ENCODE peak calls at places on chromosome 5, in five cellular contexts. G is esophagus squamous epithelium; Y is CD8-positive, alpha-beta T cell; J is PC-3; K is AG04450. H is an unnamed sample.

GRCh38 chr5:174146556-174146955 is 101.0 kb downstream of the NSG2 start:
- DNase-seq in G (no peak), K (no peak), J (no peak), Y (no peak), H (no peak)

GRCh38 chr5:175593794-175594193 is 64.1 kb upstream of the HRH2 start:
- DNase-seq in Y (no peak), G (no peak), J (no peak), K (no peak), H (no peak)

GRCh38 chr5:43560128-43560527 is 3.3 kb upstream of the PAIP1 start:
- DNase-seq in K (no peak), Y (no peak), G (no peak), J (peak; percentile 23), H (no peak)

GRCh38 chr5:132203464-132203818 is 24.2 kb downstream of the P4HA2 start:
- DNase-seq in G (no peak), K (no peak), Y (no peak), J (no peak), H (no peak)

GRCh38 chr5:1724822-1725602 is 74.6 kb downstream of the MRPL36 start:
- DNase-seq in Y (no peak), J (no peak), K (no peak), G (no peak), H (no peak)

GRCh38 chr5:135262364-135262763 is 136.7 kb downstream of the MACROH2A1 start:
- DNase-seq in J (peak; percentile 28), G (no peak), Y (no peak), K (no peak), H (no peak)

GRCh38 chr5:97044057-97044456 is 98.4 kb downstream of the LIX1 start:
- DNase-seq in K (no peak), G (no peak), J (peak; percentile 49), Y (no peak), H (no peak)

GRCh38 chr5:79845448-79846197 is 145.4 kb downstream of the MTX3 start:
- DNase-seq in J (peak; percentile 25), K (peak; percentile 53), G (no peak), Y (no peak), H (no peak)

GRCh38 chr5:38660194-38660668 is 103.8 kb upstream of the LIFR start:
- DNase-seq in Y (no peak), J (peak; percentile 98), G (no peak), K (no peak), H (no peak)

GRCh38 chr5:82164957-82165698 is 113.0 kb downstream of the RPS23 start:
- DNase-seq in J (peak; percentile 55), Y (no peak), K (no peak), G (no peak), H (no peak)

GRCh38 chr5:135240283-135240633 is 158.8 kb downstream of the MACROH2A1 start:
- DNase-seq in Y (no peak), K (no peak), J (no peak), G (no peak), H (no peak)

GRCh38 chr5:34415559-34416198 is 240.4 kb upstream of the RAI14 start:
- DNase-seq in G (no peak), J (no peak), K (no peak), Y (no peak), H (no peak)

GRCh38 chr5:15574806-15575205 is 74.8 kb downstream of the FBXL7 start:
- DNase-seq in J (no peak), G (no peak), Y (no peak), K (no peak), H (no peak)

GRCh38 chr5:157821405-157821804 is 37.5 kb downstream of the CLINT1 start:
- DNase-seq in J (no peak), K (no peak), Y (no peak), G (no peak), H (no peak)

GRCh38 chr5:44002381-44002901 is 386.8 kb downstream of the FGF10 start:
- DNase-seq in K (no peak), J (peak; percentile 96), Y (no peak), G (no peak), H (no peak)

GRCh38 chr5:81187885-81188284 is 45.2 kb upstream of the CKMT2 start:
- DNase-seq in J (no peak), G (no peak), Y (no peak), K (no peak), H (no peak)

GRCh38 chr5:97575322-97575721 is 392.3 kb upstream of the RIOK2 start:
- DNase-seq in K (no peak), Y (no peak), G (no peak), J (no peak), H (no peak)

GRCh38 chr5:137921931-137922330 is 32.7 kb downstream of the PKD2L2 start:
- DNase-seq in J (peak; percentile 41), G (no peak), K (no peak), Y (no peak), H (no peak)

GRCh38 chr5:148970228-148970627 is 92.6 kb downstream of the SH3TC2 start:
- DNase-seq in K (no peak), G (no peak), J (peak; percentile 84), Y (no peak), H (no peak)

GRCh38 chr5:168165221-168165965 is 126.1 kb upstream of the WWC1 start:
- DNase-seq in K (no peak), Y (no peak), G (no peak), J (no peak), H (no peak)

GRCh38 chr5:90902681-90903386 is 344.2 kb downstream of the ADGRV1 start:
- DNase-seq in Y (no peak), G (no peak), K (no peak), J (no peak), H (no peak)

GRCh38 chr5:53478411-53479044 is 1.9 kb upstream of the FST start:
- DNase-seq in Y (no peak), J (peak; percentile 74), K (no peak), G (no peak), H (no peak)

GRCh38 chr5:96035796-96036195 is 74.1 kb upstream of the ELL2 start:
- DNase-seq in K (no peak), J (no peak), G (no peak), Y (no peak), H (no peak)

GRCh38 chr5:103562084-103562452 is 521 bp downstream of the NUDT12 start:
- DNase-seq in K (no peak), J (no peak), G (no peak), Y (no peak), H (no peak)

GRCh38 chr5:134934202-134934601 is 29.3 kb downstream of the PCBD2 start:
- DNase-seq in J (no peak), G (no peak), Y (no peak), K (no peak), H (no peak)

GRCh38 chr5:38948501-38948900 is 102.7 kb downstream of the OSMR start:
- DNase-seq in J (no peak), Y (no peak), G (no peak), K (peak; percentile 10), H (no peak)

GRCh38 chr5:73160239-73160671 is 12.7 kb upstream of the TMEM174 start:
- DNase-seq in Y (peak; percentile 15), K (no peak), G (no peak), J (peak; percentile 3), H (no peak)

GRCh38 chr5:153860482-153860881 is 178.2 kb downstream of the FAM114A2 start:
- DNase-seq in K (no peak), Y (no peak), J (no peak), G (no peak), H (no peak)

DNA sequence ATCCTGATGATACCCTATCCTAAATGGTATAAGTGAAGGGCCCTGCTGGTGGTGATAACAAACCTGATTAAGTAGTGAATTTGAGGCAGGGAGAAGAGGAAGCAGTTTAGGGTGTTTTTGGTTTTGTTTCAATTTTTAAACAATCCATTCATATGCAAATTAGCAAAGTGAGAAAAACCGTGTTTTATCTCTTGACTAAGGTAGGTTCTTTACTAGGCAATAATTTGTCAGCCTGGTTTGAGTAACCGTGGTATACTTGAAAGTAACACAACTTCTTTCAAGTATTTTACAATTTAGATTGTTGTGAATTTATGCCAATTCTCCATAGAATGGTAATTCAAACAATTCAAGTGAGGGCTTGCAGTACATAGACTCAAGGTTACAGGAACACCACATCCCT is 177.8 kb upstream of the CD180 start:
- DNase-seq in J (no peak), K (no peak), Y (no peak), G (no peak), H (no peak)
- H3K9me3 ChIP-seq in J (no peaks in the 10 kb centered on the region), K (no peaks in the 10 kb centered on the region), Y (no peaks in the 10 kb centered on the region), G (no peaks in the 10 kb centered on the region), H (no peaks in the 10 kb centered on the region)

GRCh38 chr5:160235731-160236130 is 6.4 kb downstream of the FABP6 start:
- DNase-seq in Y (no peak), J (no peak), K (no peak), G (no peak), H (no peak)

GRCh38 chr5:160233847-160234246 is 4.5 kb downstream of the FABP6 start:
- DNase-seq in J (no peak), Y (no peak), G (no peak), K (no peak), H (no peak)

GRCh38 chr5:160230686-160231527 is 1.6 kb downstream of the FABP6 start:
- DNase-seq in G (no peak), J (peak; percentile 93), K (no peak), Y (no peak), H (peak; percentile 31)

GRCh38 chr5:160231789-160232342 is 2.6 kb downstream of the FABP6 start:
- DNase-seq in K (no peak), Y (no peak), G (no peak), J (no peak), H (no peak)

DNA sequence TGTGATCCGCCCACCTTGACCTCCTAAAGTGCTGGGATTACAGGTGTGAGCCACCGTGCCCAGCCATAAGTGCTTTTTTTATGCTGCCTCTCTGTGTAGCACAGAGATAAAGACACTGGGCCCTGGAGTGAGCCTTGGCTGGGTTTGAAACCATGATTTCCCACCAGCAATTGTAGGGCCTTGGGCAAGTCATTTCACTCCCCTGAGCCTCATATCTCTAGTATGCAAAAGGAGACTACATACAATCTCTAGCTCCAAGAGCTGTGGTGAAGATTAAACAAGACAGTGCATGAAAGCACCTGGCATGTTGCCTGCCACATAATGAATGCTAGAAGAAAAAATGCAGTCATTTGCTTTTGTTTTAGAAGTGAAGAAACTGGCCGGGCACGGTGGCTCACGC is 3.9 kb downstream of the FABP6 start:
- DNase-seq in Y (no peak), K (no peak), J (no peak), G (no peak), H (no peak)
- H3K27ac ChIP-seq in Y (no peak overlapping the region), K (no peak overlapping the region), J (no peak overlapping the region), G (no peak overlapping the region), H (no peak overlapping the region)

GRCh38 chr5:125412561-125413535 is 666.4 kb upstream of the ZNF608 start:
- DNase-seq in G (no peak), K (peak; percentile 66), J (peak; percentile 56), Y (no peak), H (no peak)
- TF ChIP-seq CTCF in G (peak; percentile 51), K (peak; percentile 57), J (peak; percentile 50), Y (no peak), H (peak; percentile 23)

DNA sequence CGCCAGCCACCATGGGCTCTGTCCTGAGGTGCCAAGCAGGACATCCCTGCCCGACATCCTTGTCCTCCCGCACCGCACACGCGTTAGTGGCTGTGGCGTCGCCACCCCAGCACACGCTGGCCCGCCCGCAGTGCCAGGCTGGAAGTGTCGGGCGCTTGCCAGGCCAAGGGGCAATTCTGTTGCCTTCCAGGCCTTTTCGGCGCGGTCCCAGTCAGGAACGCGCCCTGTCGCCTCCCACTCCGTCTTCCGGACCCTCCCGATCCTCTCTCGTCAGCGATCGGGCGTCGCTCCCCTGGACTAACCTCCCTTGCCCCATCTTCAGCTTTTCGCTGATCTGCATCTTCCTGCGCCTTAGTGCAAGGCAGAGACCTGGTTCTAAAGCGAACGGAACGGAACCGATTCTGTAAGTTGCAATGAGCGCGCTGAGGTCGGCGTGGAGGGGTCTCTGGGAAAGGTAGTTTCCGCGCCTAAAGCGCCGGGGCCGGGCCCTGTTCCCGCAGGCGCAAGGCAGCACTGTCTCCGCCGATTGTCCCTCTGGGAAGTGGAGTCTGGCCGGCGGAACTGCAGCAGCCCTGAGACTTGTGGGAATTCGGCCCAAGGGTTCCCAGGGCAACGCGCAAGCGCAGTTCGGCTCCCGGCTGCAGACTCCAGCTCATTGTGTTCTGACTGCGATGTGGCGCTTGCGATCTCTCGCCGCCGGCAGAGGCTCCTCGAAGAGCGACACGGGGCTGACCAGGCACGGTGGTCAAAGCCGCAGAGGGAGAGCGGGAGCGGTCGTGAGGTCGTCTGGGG is at the start of gene ZNF454:
- DNase-seq in G (peak; percentile 2), J (no peak), K (peak; percentile 38), Y (no peak), H (peak; percentile 41)
- H3K9me3 ChIP-seq in G (peaks cover 91% of the 10 kb centered on the region), J (peaks cover 35% of the 10 kb centered on the region), K (peaks cover 81% of the 10 kb centered on the region), Y (peaks cover 25% of the 10 kb centered on the region), H (peaks cover 54% of the 10 kb centered on the region)

H was measured in thoracic aorta.